ENCODE peak calls at places on chromosome 3, in ten cellular contexts. Z is fibroblast of lung; U is PC-3; J is transverse colon; Q is colonic mucosa; D is tibial artery; W is sigmoid colon; F is PC-9; H is A549; E is CD8-positive, alpha-beta T cell. R is an unnamed sample. For H3K4me1, the result is how much of the 10 kb centered on the place peaks cover.

GRCh38 chr3:159791336-159791735 is 197.3 kb upstream of the IL12A start:
- DNase-seq in U (no peak), H (no peak), F (no peak), W (no peak), E (no peak), Q (no peak), J (no peak), D (no peak), Z (no peak), R (peak)

GRCh38 chr3:171833775-171834460 is 9.2 kb upstream of the TMEM212 start:
- DNase-seq in E (no peak), F (no peak), Q (no peak), Z (peak), U (peak), W (no peak), D (no peak), H (no peak), J (no peak), R (no peak)

GRCh38 chr3:151393146-151393831 is 8.7 kb upstream of the P2RY12 start:
- DNase-seq in W (no peak), D (no peak), F (no peak), J (no peak), E (no peak), Z (no peak), U (peak), H (no peak), Q (no peak), R (no peak)

GRCh38 chr3:88231632-88232031 is 81.9 kb downstream of the C3orf38 start:
- DNase-seq in Z (no peak), D (no peak), F (no peak), Q (no peak), H (no peak), J (no peak), W (no peak), E (no peak), U (no peak), R (no peak)

GRCh38 chr3:18740631-18741583 is 315.8 kb upstream of the SATB1 start:
- DNase-seq in J (peak), W (no peak), Q (peak), F (no peak), Z (no peak), D (no peak), E (peak), H (no peak), U (no peak), R (no peak)

GRCh38 chr3:44968447-44968858 is 7.5 kb downstream of the ZDHHC3 start:
- DNase-seq in F (no peak), E (no peak), Q (no peak), D (no peak), W (no peak), Z (no peak), J (no peak), U (no peak), H (no peak), R (no peak)

GRCh38 chr3:113287818-113288648 is 76.7 kb downstream of the BOC start:
- DNase-seq in E (peak), F (peak), Q (peak), D (no peak), J (peak), H (peak), U (peak), W (peak), Z (peak), R (peak)

GRCh38 chr3:29789686-29790085 is 508.8 kb downstream of the RBMS3 start:
- DNase-seq in E (no peak), F (no peak), H (no peak), U (no peak), J (no peak), D (no peak), Z (peak), W (no peak), Q (no peak), R (no peak)

GRCh38 chr3:190566043-190566933 is 52.4 kb downstream of the IL1RAP start:
- DNase-seq in J (peak), W (peak), U (peak), Q (peak), D (peak), E (no peak), Z (peak), H (peak), F (peak), R (peak)

GRCh38 chr3:10555263-10555662 is 49.9 kb upstream of the ATP2B2 start:
- DNase-seq in J (no peak), E (no peak), D (no peak), W (no peak), U (no peak), H (no peak), Z (no peak), F (no peak), Q (no peak), R (peak)

GRCh38 chr3:25001041-25001591 is 426.9 kb upstream of the RARB start:
- DNase-seq in Z (peak), H (no peak), W (no peak), E (no peak), F (no peak), J (no peak), Q (no peak), U (no peak), D (no peak), R (no peak)

GRCh38 chr3:165185707-165186327 is 10.4 kb downstream of the SLITRK3 start:
- DNase-seq in Q (peak), D (no peak), U (peak), J (peak), H (no peak), Z (peak), E (no peak), F (peak), W (peak), R (peak)

GRCh38 chr3:32297366-32297765 is 58.9 kb downstream of the CMTM8 start:
- DNase-seq in F (no peak), D (no peak), U (no peak), Z (no peak), E (peak), W (no peak), H (no peak), Q (no peak), J (no peak), R (no peak)

GRCh38 chr3:116000315-116000714 is 377.0 kb downstream of the GAP43 start:
- DNase-seq in E (no peak), J (no peak), U (peak), F (peak), W (peak), Q (no peak), H (peak), Z (peak), D (no peak), R (no peak)

GRCh38 chr3:113557374-113557773 is 25.0 kb downstream of the SIDT1 start:
- DNase-seq in U (peak), J (no peak), H (peak), W (no peak), Z (no peak), D (no peak), Q (no peak), F (peak), E (no peak), R (peak)

GRCh38 chr3:40237892-40238571 is 71.5 kb upstream of the EIF1B start:
- DNase-seq in D (no peak), U (peak), J (no peak), W (no peak), Q (no peak), H (peak), E (no peak), F (no peak), Z (no peak), R (peak)

GRCh38 chr3:55497250-55497649 is 10.1 kb upstream of the WNT5A start:
- DNase-seq in J (no peak), U (no peak), D (no peak), Q (peak), E (no peak), H (no peak), Z (no peak), W (no peak), F (no peak), R (no peak)

GRCh38 chr3:43783987-43784639 is 93.4 kb downstream of the ABHD5 start:
- DNase-seq in W (no peak), D (no peak), E (no peak), Z (no peak), Q (no peak), U (no peak), H (no peak), F (no peak), J (peak), R (peak)

GRCh38 chr3:84586427-84586826 is 372.4 kb upstream of the CADM2 start:
- DNase-seq in E (no peak), F (no peak), W (no peak), H (no peak), D (no peak), Q (no peak), Z (no peak), U (peak), J (no peak), R (no peak)

GRCh38 chr3:41050149-41050548 is 149.2 kb upstream of the CTNNB1 start:
- DNase-seq in H (no peak), D (no peak), E (no peak), Q (no peak), W (no peak), F (no peak), J (no peak), U (no peak), Z (no peak), R (no peak)

GRCh38 chr3:135618123-135618522 is 347.4 kb upstream of the PPP2R3A start:
- DNase-seq in J (no peak), Z (no peak), H (no peak), W (no peak), Q (no peak), U (no peak), D (no peak), E (no peak), F (no peak), R (no peak)

GRCh38 chr3:195877136-195877715 is 31.1 kb downstream of the TNK2 start:
- DNase-seq in W (no peak), F (peak), J (no peak), E (no peak), D (no peak), Z (no peak), U (no peak), H (no peak), Q (no peak), R (no peak)

GRCh38 chr3:23387286-23387918 is 184.3 kb downstream of the UBE2E2 start:
- DNase-seq in D (no peak), J (no peak), H (no peak), W (no peak), F (no peak), U (no peak), Z (no peak), E (no peak), Q (no peak), R (no peak)

GRCh38 chr3:150721285-150722130 is 17.8 kb upstream of the ERICH6 start:
- DNase-seq in J (no peak), Q (no peak), D (no peak), Z (peak), W (no peak), H (peak), E (no peak), F (no peak), U (peak), R (no peak)

GRCh38 chr3:160482796-160483195 is 33.2 kb upstream of the TRIM59 start:
- DNase-seq in J (no peak), Q (no peak), U (no peak), W (no peak), Z (no peak), D (no peak), H (no peak), E (no peak), F (no peak), R (no peak)

GRCh38 chr3:118863731-118864322 is 170.8 kb downstream of the IGSF11 start:
- DNase-seq in W (no peak), J (no peak), F (no peak), Q (no peak), D (no peak), E (no peak), U (no peak), Z (no peak), H (no peak), R (peak)

GRCh38 chr3:190291994-190292584 is 30.2 kb downstream of the CLDN1 start:
- DNase-seq in J (no peak), Q (no peak), H (no peak), W (no peak), D (no peak), U (no peak), E (no peak), F (no peak), Z (no peak), R (no peak)

GRCh38 chr3:184568918-184569829 is 7.6 kb downstream of the EPHB3 start:
- DNase-seq in D (peak), Q (peak), H (no peak), U (peak), F (peak), J (peak), W (peak), Z (peak), E (no peak), R (peak)

GRCh38 chr3:141202682-141203081 is 28.9 kb upstream of the PXYLP1 start:
- DNase-seq in E (no peak), J (no peak), Z (no peak), H (no peak), F (no peak), D (no peak), U (no peak), W (no peak), Q (no peak), R (no peak)
- H3K27ac ChIP-seq in E (no peak), J (no peak), Z (no peak), H (no peak), F (no peak), D (no peak), U (no peak), W (no peak), Q (no peak), R (no peak)

DNA sequence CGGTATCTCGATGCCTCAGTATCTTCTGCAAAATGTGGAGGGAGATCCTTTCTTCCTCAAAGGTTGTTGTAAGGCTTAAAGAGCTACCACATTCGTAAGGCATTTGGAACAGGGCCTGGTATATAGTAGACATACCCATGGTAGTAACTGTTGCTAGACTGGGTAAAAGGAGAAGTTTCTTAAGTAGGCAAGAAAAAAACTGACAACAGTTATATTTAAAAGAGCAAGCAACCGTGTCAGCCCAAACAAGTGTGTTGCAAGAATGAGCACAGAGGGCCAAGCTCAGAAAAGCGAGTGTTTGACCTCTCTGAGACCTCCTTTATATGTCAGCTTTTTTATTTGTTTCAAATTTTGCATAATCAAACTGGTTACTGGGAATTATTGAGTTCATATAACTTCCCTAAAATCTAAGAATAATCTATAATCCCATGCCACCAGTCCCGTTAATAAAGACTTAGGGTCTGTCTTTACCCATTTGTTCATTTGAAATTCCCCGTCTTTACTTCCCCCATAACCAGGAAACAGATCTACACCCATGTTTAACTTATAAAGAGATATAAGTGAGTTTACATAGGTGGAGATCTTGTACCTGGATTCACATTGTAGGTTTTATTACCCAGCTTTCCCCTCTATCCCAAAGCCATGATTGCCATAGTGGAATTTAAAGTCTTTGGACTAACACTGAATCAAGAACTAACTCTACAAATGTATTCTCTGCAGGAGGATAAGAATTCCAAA is 7.3 kb downstream of the B3GNT5 start:
- DNase-seq in F (no peak), D (no peak), W (no peak), H (no peak), Q (peak), Z (peak), J (no peak), E (no peak), U (no peak), R (no peak)
- H3K4me1 ChIP-seq in F (half or more), D (under half), W (under half), H (under half), Q (under half), Z (under half), J (half or more), E (under half), U (half or more), R (under half)

GRCh38 chr3:188605960-188606359 is 452.0 kb downstream of the LPP start:
- DNase-seq in H (no peak), D (no peak), W (no peak), Q (no peak), F (no peak), E (no peak), U (no peak), Z (no peak), J (no peak), R (no peak)
- H3K27ac ChIP-seq in H (no peak), D (peak), W (peak), Q (no peak), F (no peak), E (no peak), U (no peak), Z (no peak), J (no peak), R (no peak)

GRCh38 chr3:42707620-42708355 is 5.2 kb upstream of the HHATL start:
- DNase-seq in Q (no peak), D (peak), J (no peak), U (no peak), Z (no peak), F (no peak), E (no peak), H (no peak), W (peak), R (no peak)
- H3K4me1 ChIP-seq in Q (under half), D (under half), J (under half), U (under half), Z (under half), F (under half), E (under half), H (under half), W (under half), R (under half)

GRCh38 chr3:156606729-156607128 is 51.8 kb upstream of the SSR3 start:
- DNase-seq in U (no peak), Z (peak), F (no peak), E (no peak), J (no peak), H (no peak), Q (no peak), W (no peak), D (no peak), R (no peak)
- H3K27ac ChIP-seq in U (no peak), Z (no peak), F (no peak), E (no peak), J (peak), H (no peak), Q (peak), W (no peak), D (peak), R (no peak)

GRCh38 chr3:66487475-66487874 is 13.3 kb downstream of the LRIG1 start:
- DNase-seq in Q (no peak), H (no peak), F (no peak), D (no peak), W (no peak), E (no peak), U (no peak), Z (peak), J (no peak), R (no peak)
- H3K4me1 ChIP-seq in Q (under half), H (under half), F (under half), D (under half), W (half or more), E (under half), U (under half), Z (under half), J (half or more), R (under half)

GRCh38 chr3:183252973-183253363 is at the start of gene B3GNT5:
- DNase-seq in Q (peak), E (no peak), U (peak), J (peak), H (no peak), Z (no peak), F (peak), W (peak), D (no peak), R (peak)

GRCh38 chr3:183253961-183254815 is 1.1 kb downstream of the B3GNT5 start:
- DNase-seq in H (no peak), Q (peak), W (peak), U (peak), Z (no peak), D (peak), F (peak), E (no peak), J (peak), R (peak)

GRCh38 chr3:183252108-183252782 is 808 bp upstream of the B3GNT5 start:
- DNase-seq in Q (no peak), H (no peak), J (no peak), W (peak), Z (no peak), U (peak), E (no peak), D (no peak), F (no peak), R (no peak)

GRCh38 chr3:183253364-183253960 is 409 bp downstream of the B3GNT5 start:
- DNase-seq in F (peak), Q (peak), H (no peak), W (peak), Z (peak), E (peak), U (peak), J (peak), D (peak), R (peak)

DNA sequence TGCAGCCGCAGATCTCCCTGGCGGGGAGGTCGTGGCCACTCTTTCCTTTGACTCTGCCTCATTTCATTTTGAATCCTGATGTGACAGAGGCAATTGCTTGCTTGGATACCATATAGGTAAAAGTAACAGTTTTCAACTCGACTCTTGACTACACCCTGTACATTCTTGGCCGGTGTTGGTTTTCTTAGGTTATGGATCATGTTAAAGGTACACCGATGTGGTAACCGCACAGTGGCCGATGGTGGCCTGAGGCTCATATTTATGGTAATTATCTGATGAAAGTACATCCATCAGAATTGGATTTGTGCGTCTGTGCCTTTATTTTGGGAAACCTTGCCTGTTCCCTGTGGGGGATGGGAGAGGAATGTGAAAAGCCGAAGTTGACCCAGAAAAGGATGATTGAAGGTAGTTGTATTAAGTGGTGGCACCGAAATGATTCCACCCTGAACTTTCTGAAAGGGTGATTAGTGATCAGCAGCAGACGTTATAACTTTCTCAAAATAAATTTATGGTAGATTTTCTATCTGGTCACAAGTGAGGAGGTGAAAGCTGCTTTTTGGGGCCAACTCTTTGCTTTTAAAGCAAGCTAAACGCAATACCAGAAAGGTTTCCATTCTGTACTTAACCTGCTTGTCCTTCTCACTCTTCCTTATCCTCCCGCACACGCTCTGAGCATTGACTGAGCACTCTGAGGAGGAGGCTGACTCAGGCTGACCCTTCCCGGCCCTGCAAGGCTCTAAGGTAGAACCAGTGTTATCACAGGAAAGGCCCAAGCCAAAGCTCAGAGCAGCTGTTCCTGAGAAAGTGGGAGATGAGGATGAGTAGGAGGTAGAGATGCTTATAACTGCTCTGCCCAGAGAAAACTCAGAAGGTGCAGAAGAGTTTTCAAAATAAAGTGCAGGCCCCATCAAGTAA is 2.0 kb downstream of the B3GNT5 start:
- DNase-seq in Q (peak), D (no peak), J (no peak), Z (peak), U (peak), E (no peak), F (peak), H (no peak), W (peak), R (no peak)
- H3K27ac ChIP-seq in Q (peak), D (peak), J (peak), Z (no peak), U (peak), E (no peak), F (peak), H (peak), W (peak), R (peak)

GRCh38 chr3:52531636-52532516 is 1.8 kb downstream of the NT5DC2 start:
- DNase-seq in E (no peak), F (no peak), U (no peak), H (no peak), W (peak), D (peak), Z (no peak), Q (no peak), J (no peak), R (no peak)

GRCh38 chr3:52532517-52532837 is 1.2 kb downstream of the NT5DC2 start:
- DNase-seq in D (peak), F (peak), U (peak), H (no peak), E (peak), W (peak), Q (no peak), J (peak), Z (peak), R (no peak)

GRCh38 chr3:52529376-52530333 is 4.0 kb downstream of the NT5DC2 start:
- DNase-seq in J (peak), H (no peak), E (no peak), U (no peak), F (no peak), Q (no peak), W (peak), D (peak), Z (peak), R (peak)

GRCh38 chr3:52532838-52533622 is 627 bp downstream of the NT5DC2 start:
- DNase-seq in J (peak), F (peak), Q (peak), D (peak), E (peak), W (peak), H (peak), U (peak), Z (peak), R (peak)

GRCh38 chr3:52530918-52531635 is 2.6 kb downstream of the NT5DC2 start:
- DNase-seq in H (no peak), Z (no peak), F (no peak), W (peak), D (peak), E (no peak), U (no peak), J (no peak), Q (no peak), R (no peak)
- H3K4me1 ChIP-seq in H (under half), Z (under half), F (under half), W (under half), D (under half), E (under half), U (under half), J (under half), Q (under half), R (under half)

GRCh38 chr3:105764378-105765376 is 104.1 kb downstream of the CBLB start:
- DNase-seq in E (no peak), W (no peak), H (no peak), Q (no peak), F (no peak), J (no peak), U (no peak), Z (no peak), D (no peak), R (no peak)
- H3K27ac ChIP-seq in E (no peak), W (no peak), H (no peak), Q (no peak), F (no peak), J (no peak), U (no peak), Z (no peak), D (no peak), R (no peak)